ENCODE peak calls at places on chromosomes 12 and 14, in eight cellular contexts. V is stomach, A is uterus, T is gastrocnemius medialis, H is ovary, W is body of pancreas, M is esophagus muscularis mucosa, R is right lobe of liver. B is an unnamed sample.

GRCh38 chr12:56808954-56809353 is 45.8 kb downstream of the HSD17B6 start:
- DNase-seq in R (no peak), A (no peak), V (no peak), H (no peak), T (no peak), W (no peak), M (no peak), B (no peak)

GRCh38 chr14:33586806-33587205 is 364.1 kb downstream of the EGLN3 start:
- DNase-seq in R (no peak), T (no peak), H (no peak), M (no peak), W (no peak), V (no peak), A (no peak), B (no peak)

GRCh38 chr14:94329857-94330256 is 6.7 kb upstream of the SERPINA6 start:
- DNase-seq in V (no peak), T (no peak), M (no peak), W (no peak), R (no peak), H (no peak), A (no peak), B (no peak)

GRCh38 chr14:55739967-55740707 is 160.1 kb downstream of the KTN1 start:
- DNase-seq in H (no peak), R (no peak), A (no peak), W (peak; percentile 57), M (no peak), V (no peak), T (no peak), B (no peak)

GRCh38 chr12:132739600-132740312 is 21.9 kb downstream of the ANKLE2 start:
- DNase-seq in M (no peak), T (no peak), H (no peak), A (no peak), R (no peak), V (no peak), W (no peak), B (no peak)

GRCh38 chr12:47604474-47604873 is 101.4 kb downstream of the RPAP3 start:
- DNase-seq in W (no peak), A (no peak), T (no peak), R (no peak), V (no peak), H (no peak), M (no peak), B (no peak)

GRCh38 chr14:25042362-25043299 is 7.3 kb downstream of the STXBP6 start:
- DNase-seq in H (no peak), W (peak; percentile 24), T (no peak), A (no peak), M (no peak), R (no peak), V (no peak), B (no peak)

GRCh38 chr12:102702447-102703114 is 214.5 kb downstream of the PAH start:
- DNase-seq in W (peak; percentile 65), A (peak; percentile 31), M (peak; percentile 92), V (peak; percentile 70), H (peak; percentile 63), R (no peak), T (no peak), B (peak; percentile 64)

GRCh38 chr12:90897316-90897715 is 57.7 kb downstream of the CCER1 start:
- DNase-seq in H (no peak), R (no peak), V (no peak), W (no peak), M (no peak), T (no peak), A (no peak), B (no peak)

GRCh38 chr14:96929969-96930368 is 132.8 kb downstream of the VRK1 start:
- DNase-seq in H (no peak), V (no peak), W (no peak), A (no peak), T (no peak), M (no peak), R (no peak), B (no peak)

GRCh38 chr14:28298156-28298555 is 468.4 kb upstream of the FOXG1 start:
- DNase-seq in V (no peak), A (no peak), T (no peak), H (no peak), M (no peak), W (no peak), R (no peak), B (no peak)
- H3K9me3 ChIP-seq in V (peaks cover 16% of the 10 kb centered on the region), A (no peaks in the 10 kb centered on the region), T (no peaks in the 10 kb centered on the region), H (no peaks in the 10 kb centered on the region), M (no peaks in the 10 kb centered on the region), W (no peaks in the 10 kb centered on the region), R (no peaks in the 10 kb centered on the region), B (no peaks in the 10 kb centered on the region)

GRCh38 chr14:101072945-101073597 is 169.5 kb upstream of the RTL1 start:
- DNase-seq in V (peak; percentile 31), R (no peak), T (no peak), W (peak; percentile 60), H (peak; percentile 64), A (peak; percentile 67), M (peak; percentile 85), B (peak; percentile 72)

GRCh38 chr14:101071493-101071891 is 168.0 kb upstream of the RTL1 start:
- DNase-seq in A (peak; percentile 9), W (peak; percentile 0), H (peak; percentile 31), V (peak; percentile 7), T (no peak), M (peak; percentile 89), R (no peak), B (peak; percentile 55)

GRCh38 chr14:101073598-101073965 is 170.1 kb upstream of the RTL1 start:
- DNase-seq in M (no peak), A (no peak), W (peak; percentile 0), T (no peak), V (no peak), H (no peak), R (no peak), B (no peak)

GRCh38 chr14:101072070-101072469 is 168.5 kb upstream of the RTL1 start:
- DNase-seq in R (no peak), V (no peak), H (no peak), A (peak; percentile 13), W (peak; percentile 0), T (no peak), M (no peak), B (peak; percentile 24)

GRCh38 chr14:101072531-101072930 is 169.0 kb upstream of the RTL1 start:
- DNase-seq in A (no peak), W (no peak), H (peak; percentile 36), T (no peak), R (no peak), M (peak; percentile 68), V (peak; percentile 21), B (no peak)
- H3K27ac ChIP-seq in A (peak overlapping the region; percentile 49), W (no peak overlapping the region), H (no peak overlapping the region), T (no peak overlapping the region), R (no peak overlapping the region), M (no peak overlapping the region), V (no peak overlapping the region), B (no peak overlapping the region)

DNA sequence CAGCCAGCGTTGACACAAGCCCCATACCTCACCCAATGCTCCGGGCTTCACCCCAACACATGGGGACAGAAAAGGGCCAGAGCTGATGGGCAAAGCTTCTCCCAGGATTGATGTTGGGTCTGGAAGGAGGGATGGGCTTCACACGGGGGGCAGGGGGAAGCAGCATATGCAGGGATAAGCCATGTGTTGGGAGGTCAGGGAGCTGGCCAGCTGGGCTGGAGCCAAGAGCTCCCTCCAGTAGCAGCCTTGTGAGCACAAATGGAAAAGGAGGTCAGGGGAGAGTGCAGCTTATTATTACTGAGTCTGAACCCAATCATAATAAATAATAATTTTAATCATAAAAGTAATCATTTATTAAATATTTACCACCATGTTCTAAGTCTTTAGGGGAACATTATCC is 9.3 kb downstream of the PLEKHD1 start:
- DNase-seq in R (peak; percentile 26), M (no peak), V (no peak), H (no peak), T (no peak), A (no peak), W (no peak), B (no peak)
- TF ChIP-seq POLR2A in R (no peak), M (no peak), V (no peak), H (no peak), T (no peak), A (no peak), W (no peak), B (no peak)

GRCh38 chr12:11555195-11555594 is 94.3 kb upstream of the ETV6 start:
- DNase-seq in V (no peak), M (no peak), H (no peak), T (no peak), R (no peak), W (no peak), A (no peak), B (no peak)
- H3K9me3 ChIP-seq in V (no peaks in the 10 kb centered on the region), M (no peaks in the 10 kb centered on the region), H (no peaks in the 10 kb centered on the region), T (no peaks in the 10 kb centered on the region), R (no peaks in the 10 kb centered on the region), W (no peaks in the 10 kb centered on the region), A (no peaks in the 10 kb centered on the region), B (no peaks in the 10 kb centered on the region)

GRCh38 chr12:67669217-67669924 is 20.8 kb downstream of the DYRK2 start:
- DNase-seq in R (no peak), W (no peak), T (no peak), H (no peak), V (no peak), M (no peak), A (no peak), B (no peak)
- H3K27ac ChIP-seq in R (no peak overlapping the region), W (no peak overlapping the region), T (peak overlapping the region; percentile 30), H (no peak overlapping the region), V (no peak overlapping the region), M (no peak overlapping the region), A (no peak overlapping the region), B (no peak overlapping the region)